ENCODE peak calls at places on chromosomes 5 and 9, in eight cellular contexts. N, S, D, A, C, G, O and E are unnamed samples.

GRCh38 chr9:36407122-36407723 is 7.2 kb upstream of the RNF38 start:
- DNase-seq in N (peak), S (peak), D (no peak), A (peak), C (peak), G (peak), O (peak), E (peak)

GRCh38 chr9:125822160-125822559 is 75.0 kb downstream of the PBX3 start:
- DNase-seq in N (no peak), S (no peak), D (no peak), A (no peak), C (no peak), G (no peak), O (no peak), E (no peak)

GRCh38 chr9:137823986-137824771 is 53.4 kb upstream of the CACNA1B start:
- DNase-seq in N (no peak), S (no peak), D (no peak), A (no peak), C (no peak), G (no peak), O (no peak), E (no peak)

GRCh38 chr5:135139397-135140134 is 105.5 kb upstream of the PITX1 start:
- DNase-seq in N (no peak), S (no peak), D (peak), A (no peak), C (peak), G (no peak), O (no peak), E (no peak)

GRCh38 chr5:93676707-93677106 is 64.7 kb downstream of the POU5F2 start:
- DNase-seq in N (no peak), S (no peak), D (no peak), A (no peak), C (no peak), G (no peak), O (no peak), E (no peak)

GRCh38 chr9:95903398-95903797 is 27.9 kb downstream of the ERCC6L2 start:
- DNase-seq in N (no peak), S (no peak), D (no peak), A (no peak), C (no peak), G (no peak), O (no peak), E (no peak)

GRCh38 chr5:170151105-170151831 is 45.6 kb downstream of the FOXI1 start:
- DNase-seq in N (no peak), S (peak), D (peak), A (no peak), C (no peak), G (no peak), O (peak), E (no peak)

GRCh38 chr5:74595143-74595915 is 45.2 kb downstream of the ENC1 start:
- DNase-seq in N (no peak), S (peak), D (no peak), A (no peak), C (no peak), G (no peak), O (peak), E (no peak)

GRCh38 chr5:77015938-77016569 is 14.2 kb upstream of the AGGF1 start:
- DNase-seq in N (no peak), S (peak), D (peak), A (no peak), C (no peak), G (no peak), O (no peak), E (no peak)

GRCh38 chr9:131981116-131981847 is 98.4 kb downstream of the MED27 start:
- DNase-seq in N (no peak), S (no peak), D (no peak), A (no peak), C (no peak), G (no peak), O (no peak), E (no peak)

GRCh38 chr9:91276513-91276912 is 85.2 kb downstream of the AUH start:
- DNase-seq in N (no peak), S (no peak), D (no peak), A (no peak), C (no peak), G (no peak), O (no peak), E (no peak)

GRCh38 chr5:132771559-132771998 is 5.5 kb downstream of the SEPTIN8 start:
- DNase-seq in N (no peak), S (peak), D (peak), A (no peak), C (no peak), G (no peak), O (peak), E (no peak)

GRCh38 chr5:1985781-1986180 is 103.1 kb upstream of the IRX4 start:
- DNase-seq in N (no peak), S (no peak), D (no peak), A (no peak), C (no peak), G (no peak), O (no peak), E (no peak)

GRCh38 chr5:106415541-106415940 is 1255.2 kb downstream of the EFNA5 start:
- DNase-seq in N (no peak), S (no peak), D (peak), A (no peak), C (no peak), G (no peak), O (no peak), E (no peak)

GRCh38 chr5:71703941-71704340 is 15.1 kb upstream of the CARTPT start:
- DNase-seq in N (no peak), S (peak), D (no peak), A (no peak), C (no peak), G (no peak), O (no peak), E (no peak)